ENCODE peak calls at places on chromosomes 1 and 21, in eight cellular contexts. E is IMR-90; D is naive thymus-derived CD4-positive, alpha-beta T cell; M is GM06990; N is transverse colon; Z is GM23338; L is uterus; R is adrenal gland. H is an unnamed sample. For H3K27me3, the result is how much of the 10 kb centered on the place peaks cover.

GRCh38 chr1:207259391-207259790 is 62.1 kb upstream of the CD55 start:
- DNase-seq in N (peak), Z (peak), D (no peak), M (no peak), E (peak), L (no peak), R (peak), H (no peak)

GRCh38 chr1:111513410-111514020 is 10.1 kb upstream of the ADORA3 start:
- DNase-seq in D (no peak), Z (no peak), N (no peak), M (no peak), L (no peak), E (no peak), R (peak), H (no peak)

GRCh38 chr1:9078035-9078948 is 8.9 kb upstream of the SLC2A5 start:
- DNase-seq in D (no peak), L (no peak), E (peak), N (no peak), M (peak), R (no peak), Z (no peak), H (no peak)

GRCh38 chr1:186426118-186426517 is 34.8 kb downstream of the PDC start:
- DNase-seq in M (no peak), N (no peak), Z (no peak), R (no peak), L (no peak), E (no peak), D (no peak), H (no peak)

GRCh38 chr1:236058141-236058626 is 6.7 kb downstream of the NID1 start:
- DNase-seq in R (no peak), E (peak), D (no peak), M (peak), L (no peak), Z (no peak), N (no peak), H (no peak)

GRCh38 chr1:178310685-178311105 is 186.1 kb downstream of the CLEC20A start:
- DNase-seq in E (peak), M (no peak), Z (peak), D (peak), R (peak), N (no peak), L (no peak), H (peak)

GRCh38 chr21:33112151-33112550 is 42.2 kb downstream of the OLIG1 start:
- DNase-seq in M (no peak), L (no peak), R (no peak), D (no peak), E (no peak), N (no peak), Z (no peak), H (no peak)

GRCh38 chr1:161139765-161140164 is 7.3 kb upstream of the DEDD start:
- DNase-seq in R (peak), L (no peak), D (peak), Z (peak), M (no peak), E (peak), N (no peak), H (peak)

GRCh38 chr1:74317663-74318062 is 82.5 kb downstream of the TNNI3K start:
- DNase-seq in D (no peak), R (no peak), Z (no peak), L (no peak), N (no peak), M (no peak), E (no peak), H (no peak)

GRCh38 chr1:6700853-6701436 is 671 bp downstream of the DNAJC11 start:
- DNase-seq in D (no peak), M (no peak), Z (no peak), R (peak), E (no peak), N (no peak), L (no peak), H (peak)

GRCh38 chr1:205670143-205670431 is 10.2 kb downstream of the SLC45A3 start:
- DNase-seq in E (no peak), L (no peak), Z (no peak), N (no peak), D (no peak), R (no peak), M (no peak), H (no peak)

GRCh38 chr21:46486481-46487000 is 27.9 kb downstream of the DIP2A start:
- DNase-seq in N (no peak), L (no peak), R (no peak), D (no peak), Z (no peak), E (peak), M (no peak), H (no peak)

GRCh38 chr1:94329986-94330385 is 88.2 kb upstream of the ABCD3 start:
- DNase-seq in E (peak), L (no peak), M (no peak), R (no peak), Z (peak), N (no peak), D (no peak), H (peak)

GRCh38 chr1:150841626-150842025 is 33.6 kb upstream of the CTSK start:
- DNase-seq in M (no peak), Z (no peak), R (no peak), E (no peak), D (peak), N (no peak), L (no peak), H (no peak)

GRCh38 chr1:67429011-67429527 is 1.1 kb downstream of the SERBP1 start:
- DNase-seq in Z (peak), R (peak), M (no peak), D (peak), L (no peak), E (no peak), N (no peak), H (peak)

GRCh38 chr1:208028526-208028925 is 117.6 kb upstream of the CD34 start:
- DNase-seq in D (no peak), Z (no peak), E (no peak), L (no peak), N (no peak), M (no peak), R (no peak), H (no peak)

GRCh38 chr1:154342132-154342531 is 16.8 kb downstream of the ATP8B2 start:
- DNase-seq in D (no peak), Z (no peak), N (no peak), M (no peak), L (no peak), E (no peak), R (no peak), H (peak)

GRCh38 chr1:1246601-1247340 is at the start of gene C1QTNF12:
- DNase-seq in N (no peak), L (no peak), E (no peak), R (no peak), Z (peak), M (no peak), D (no peak), H (peak)
- H3K4me3 ChIP-seq in N (no peak), L (no peak), E (no peak), R (no peak), Z (peak), M (no peak), D (no peak), H (no peak)

GRCh38 chr1:2803931-2804627 is 2.6 kb upstream of the TTC34 start:
- DNase-seq in L (no peak), R (no peak), E (no peak), D (no peak), Z (no peak), M (no peak), N (no peak), H (no peak)
- H3K27me3 ChIP-seq in L (under half), R (under half), E (under half), D (under half), Z (under half), M (under half), N (half or more), H (under half)

GRCh38 chr1:183416850-183417690 is 1.1 kb downstream of the NMNAT2 start:
- DNase-seq in E (peak), L (peak), Z (peak), M (no peak), R (peak), D (peak), N (peak), H (peak)

GRCh38 chr1:183414365-183414764 is 3.8 kb downstream of the NMNAT2 start:
- DNase-seq in M (no peak), E (no peak), D (no peak), R (no peak), N (no peak), L (no peak), Z (no peak), H (no peak)

GRCh38 chr1:183419399-183419798 is 1.2 kb upstream of the NMNAT2 start:
- DNase-seq in R (no peak), Z (no peak), E (no peak), L (no peak), N (no peak), D (no peak), M (no peak), H (no peak)

GRCh38 chr1:183418696-183419095 is 516 bp upstream of the NMNAT2 start:
- DNase-seq in D (no peak), E (no peak), M (no peak), R (no peak), Z (no peak), L (no peak), N (no peak), H (no peak)

GRCh38 chr1:183417691-183418491 is at the start of gene NMNAT2:
- DNase-seq in Z (peak), N (no peak), M (no peak), R (no peak), D (no peak), L (no peak), E (peak), H (peak)
- H3K4me3 ChIP-seq in Z (peak), N (no peak), M (no peak), R (no peak), D (peak), L (no peak), E (peak), H (peak)

DNA sequence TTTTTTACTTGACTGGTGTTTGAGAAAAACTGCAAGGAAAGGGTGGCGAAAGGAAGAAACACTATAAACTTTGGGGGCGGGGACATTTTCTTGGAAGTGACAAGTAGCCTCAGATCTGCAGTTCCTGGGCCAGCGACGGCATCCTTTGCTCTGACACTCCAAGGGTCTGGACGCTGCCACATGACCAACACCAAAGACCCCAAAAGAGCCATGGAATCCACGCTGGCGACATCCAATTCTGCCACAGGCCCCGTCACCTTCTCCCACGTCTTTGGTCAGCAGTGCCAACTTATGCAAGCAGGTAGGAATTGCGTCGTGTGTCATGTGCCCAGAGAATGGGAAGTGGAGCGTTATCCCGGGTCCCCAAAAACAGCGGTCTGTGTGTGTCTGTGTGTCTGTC is 193.5 kb downstream of the PRDM2 start:
- DNase-seq in M (no peak), L (no peak), Z (peak), R (no peak), E (no peak), N (peak), D (no peak), H (peak)
- H3K27me3 ChIP-seq in M (under half), L (under half), Z (half or more), R (under half), E (under half), N (under half), D (under half), H (half or more)

GRCh38 chr1:225940385-225941151 is 452 bp downstream of the LEFTY2 start:
- DNase-seq in M (no peak), L (no peak), D (no peak), N (no peak), R (no peak), Z (no peak), E (no peak), H (peak)
- H3K4me3 ChIP-seq in M (no peak), L (no peak), D (no peak), N (no peak), R (no peak), Z (peak), E (no peak), H (peak)

GRCh38 chr1:39635205-39635870 is 4.1 kb downstream of the HEYL start:
- DNase-seq in R (no peak), Z (peak), N (no peak), L (peak), D (no peak), M (no peak), E (no peak), H (no peak)

GRCh38 chr1:39632491-39633417 is 6.7 kb downstream of the HEYL start:
- DNase-seq in N (peak), D (no peak), Z (peak), L (peak), M (no peak), R (peak), E (peak), H (peak)

GRCh38 chr1:39637301-39637700 is 2.1 kb downstream of the HEYL start:
- DNase-seq in E (no peak), R (no peak), N (no peak), L (no peak), D (no peak), M (no peak), Z (no peak), H (no peak)

GRCh38 chr1:39633422-39633821 is 6.0 kb downstream of the HEYL start:
- DNase-seq in M (no peak), L (no peak), R (no peak), N (no peak), Z (no peak), E (no peak), D (no peak), H (no peak)

DNA sequence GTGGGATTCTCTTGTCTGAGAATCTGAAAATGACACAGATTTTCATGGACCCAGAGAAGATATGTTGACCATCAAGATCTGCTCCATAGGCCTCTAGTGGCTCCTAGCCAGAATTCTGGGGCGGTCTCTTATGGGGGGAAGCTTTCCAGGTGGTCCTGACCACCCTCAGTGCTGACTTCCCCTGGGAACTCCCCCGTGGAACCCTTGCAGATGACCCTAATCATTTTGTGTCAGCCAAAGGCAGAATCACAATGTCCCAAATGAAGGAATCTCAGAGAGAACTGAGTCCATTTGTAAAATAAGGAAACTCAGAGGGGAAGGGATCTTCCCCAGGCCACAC is 3.6 kb downstream of the HEYL start:
- DNase-seq in E (no peak), R (no peak), M (no peak), N (no peak), Z (no peak), L (no peak), D (no peak), H (no peak)
- H3K27me3 ChIP-seq in E (under half), R (under half), M (under half), N (half or more), Z (half or more), L (under half), D (under half), H (half or more)

DNA sequence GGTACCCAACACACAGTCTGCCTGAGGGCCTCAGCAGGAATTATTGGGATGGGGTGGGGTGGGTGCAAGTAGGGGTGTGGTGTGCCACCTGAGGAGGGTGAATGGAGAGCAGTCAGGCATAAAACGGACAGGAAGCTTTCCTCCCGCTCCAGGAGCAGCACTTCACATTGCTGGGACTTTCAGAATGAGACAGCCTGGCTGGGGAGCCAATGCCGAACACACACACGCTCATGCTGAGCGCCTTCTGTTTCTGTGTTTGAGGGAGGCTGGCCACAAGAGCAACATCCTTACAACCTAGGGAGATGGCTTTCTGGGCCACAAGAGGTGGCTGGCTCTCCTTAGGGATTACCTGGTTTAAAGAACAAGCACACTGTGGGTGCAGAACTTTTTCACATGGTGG is 98.0 kb downstream of the LAMC2 start:
- DNase-seq in Z (no peak), M (no peak), D (no peak), L (no peak), E (no peak), N (no peak), R (no peak), H (no peak)
- H3K4me3 ChIP-seq in Z (no peak), M (no peak), D (no peak), L (no peak), E (no peak), N (no peak), R (no peak), H (no peak)

DNA sequence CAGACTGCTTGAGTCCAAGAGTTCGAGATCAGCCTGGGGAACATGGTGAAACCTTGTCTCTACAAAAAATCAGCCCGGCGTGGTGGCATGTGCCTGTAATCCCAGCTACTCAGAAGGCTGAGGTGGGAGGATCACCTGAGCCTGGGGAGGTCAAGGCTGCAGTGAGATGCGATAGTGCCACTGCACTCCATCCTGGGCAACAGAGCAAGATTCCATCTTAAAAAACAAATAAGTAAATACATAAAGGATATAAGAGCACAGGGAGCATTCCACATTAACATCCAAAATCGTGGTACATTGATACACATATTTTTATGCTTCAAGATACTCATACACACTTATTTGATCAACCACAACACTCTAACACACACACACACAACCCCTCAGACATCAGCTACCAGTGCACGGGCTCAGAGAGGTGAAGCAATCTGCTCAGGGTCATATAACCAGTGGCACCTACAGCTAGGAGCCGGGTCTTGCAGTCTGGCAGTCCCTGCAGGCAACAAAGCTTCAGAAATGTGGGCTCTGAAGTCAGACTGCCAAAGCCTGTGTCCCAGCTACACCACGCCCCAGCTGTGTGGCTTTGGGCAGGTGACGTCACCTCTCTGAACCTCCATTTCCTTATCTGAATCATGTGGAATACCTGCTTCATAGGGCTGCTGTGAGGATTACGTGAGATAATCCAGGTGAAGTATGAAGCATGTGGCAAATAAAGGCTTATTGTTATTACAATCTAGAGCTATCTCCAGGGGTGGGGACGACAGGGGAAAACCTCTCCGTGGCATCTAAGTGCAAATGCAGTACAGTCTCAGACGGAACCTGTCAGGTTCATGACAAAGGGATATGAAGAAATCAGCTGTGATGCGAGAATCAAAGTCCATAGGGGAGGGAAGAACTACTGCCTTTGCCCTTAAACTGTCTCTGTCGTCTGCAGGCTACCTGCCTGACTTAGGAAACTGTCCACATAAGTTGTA is 4.8 kb upstream of the CRYBG2 start:
- DNase-seq in Z (peak), R (no peak), L (no peak), M (no peak), E (no peak), N (peak), D (peak), H (peak)
- H3K27me3 ChIP-seq in Z (under half), R (half or more), L (under half), M (under half), E (half or more), N (under half), D (under half), H (under half)

H was measured in H7.